ENCODE peak calls at places on chromosomes 2 and 18, in nine cellular contexts. F, N, L, W, R, P, I, X and S are unnamed samples.

GRCh38 chr18:6355789-6356589 is 58.7 kb downstream of the L3MBTL4 start:
- DNase-seq in W (no peak), P (no peak), X (no peak), F (no peak), I (no peak), L (no peak), R (no peak), N (peak), S (no peak)

GRCh38 chr2:120441744-120442471 is 96.0 kb downstream of the INHBB start:
- DNase-seq in W (no peak), N (no peak), R (peak), L (peak), X (peak), I (no peak), P (no peak), F (no peak), S (no peak)

GRCh38 chr2:6791682-6792081 is 74.0 kb downstream of the CMPK2 start:
- DNase-seq in N (peak), F (no peak), W (no peak), X (no peak), P (peak), I (no peak), L (no peak), R (no peak), S (no peak)

GRCh38 chr2:156339110-156339847 is 6.8 kb upstream of the NR4A2 start:
- DNase-seq in W (no peak), L (no peak), N (no peak), X (no peak), F (no peak), I (no peak), R (no peak), P (no peak), S (no peak)

GRCh38 chr18:32730068-32730467 is 42.8 kb downstream of the KLHL14 start:
- DNase-seq in I (no peak), L (no peak), R (no peak), P (no peak), N (no peak), W (no peak), F (no peak), X (no peak), S (no peak)

GRCh38 chr18:8706981-8707940 is 1.9 kb downstream of the MTCL1 start:
- DNase-seq in F (peak), X (peak), R (peak), W (no peak), I (no peak), P (no peak), L (peak), N (peak), S (peak)

GRCh38 chr2:234076451-234076850 is 25.9 kb downstream of the SPP2 start:
- DNase-seq in F (no peak), I (no peak), R (no peak), P (no peak), N (no peak), L (no peak), X (no peak), W (no peak), S (no peak)

GRCh38 chr2:68909793-68910674 is 38.8 kb upstream of the BMP10 start:
- DNase-seq in L (no peak), P (peak), F (no peak), I (no peak), N (peak), X (peak), R (peak), W (peak), S (peak)

GRCh38 chr2:120834206-120834605 is 98.5 kb downstream of the GLI2 start:
- DNase-seq in I (no peak), R (no peak), N (no peak), F (no peak), P (no peak), L (peak), X (no peak), W (no peak), S (no peak)

GRCh38 chr2:37873229-37873628 is 51.9 kb upstream of the RMDN2 start:
- DNase-seq in F (no peak), P (no peak), W (no peak), X (no peak), L (no peak), N (no peak), I (no peak), R (no peak), S (no peak)

GRCh38 chr18:7757175-7757574 is 190.1 kb downstream of the PTPRM start:
- DNase-seq in N (no peak), R (no peak), W (no peak), P (no peak), X (no peak), F (no peak), L (no peak), I (no peak), S (no peak)

GRCh38 chr18:7755753-7756475 is 188.8 kb downstream of the PTPRM start:
- DNase-seq in P (no peak), I (no peak), R (no peak), F (no peak), N (no peak), L (no peak), W (no peak), X (no peak), S (no peak)

GRCh38 chr2:74527741-74528140 is 1.7 kb upstream of the DQX1 start:
- DNase-seq in I (no peak), F (no peak), R (no peak), W (no peak), X (no peak), N (no peak), L (no peak), P (no peak), S (no peak)

GRCh38 chr2:160054984-160055725 is 7.3 kb downstream of the PLA2R1 start:
- DNase-seq in N (no peak), P (no peak), R (peak), L (no peak), W (no peak), X (no peak), F (no peak), I (no peak), S (no peak)

GRCh38 chr2:209208211-209208610 is 215.6 kb upstream of the MAP2 start:
- DNase-seq in W (no peak), P (no peak), L (no peak), X (no peak), I (no peak), R (peak), N (peak), F (no peak), S (no peak)